ENCODE peak calls at places on chromosomes 5 and 9, in six cellular contexts. One of them, this sample, is unnamed.

GRCh38 chr9:130451509-130452388 is 7.0 kb downstream of the ASS1 start:
- DNase-seq in lower leg skin: peak; percentile 96
- DNase-seq in HL-60: no peak
- DNase-seq in RKO: peak; percentile 92
- DNase-seq in activated CD8-positive, alpha-beta memory T cell treated with anti-CD3 and anti-CD28 coated beads for 4 hours: no peak
- DNase-seq in posterior vena cava: peak; percentile 96
- DNase-seq in this sample: no peak

GRCh38 chr5:13985736-13986418 is 41.4 kb upstream of the DNAH5 start:
- DNase-seq in posterior vena cava: no peak
- DNase-seq in RKO: peak; percentile 78
- DNase-seq in activated CD8-positive, alpha-beta memory T cell treated with anti-CD3 and anti-CD28 coated beads for 4 hours: no peak
- DNase-seq in lower leg skin: no peak
- DNase-seq in HL-60: no peak
- DNase-seq in this sample: no peak

GRCh38 chr5:128736567-128736966 is 198.5 kb upstream of the FBN2 start:
- DNase-seq in lower leg skin: no peak
- DNase-seq in posterior vena cava: no peak
- DNase-seq in RKO: no peak
- DNase-seq in HL-60: no peak
- DNase-seq in activated CD8-positive, alpha-beta memory T cell treated with anti-CD3 and anti-CD28 coated beads for 4 hours: no peak
- DNase-seq in this sample: no peak

GRCh38 chr9:97518909-97519307 is 17.4 kb downstream of the TMOD1 start:
- DNase-seq in HL-60: no peak
- DNase-seq in posterior vena cava: peak; percentile 91
- DNase-seq in RKO: peak; percentile 51
- DNase-seq in lower leg skin: no peak
- DNase-seq in activated CD8-positive, alpha-beta memory T cell treated with anti-CD3 and anti-CD28 coated beads for 4 hours: no peak
- DNase-seq in this sample: no peak

GRCh38 chr5:115551415-115551814 is 6.8 kb upstream of the FEM1C start:
- DNase-seq in activated CD8-positive, alpha-beta memory T cell treated with anti-CD3 and anti-CD28 coated beads for 4 hours: no peak
- DNase-seq in posterior vena cava: no peak
- DNase-seq in RKO: no peak
- DNase-seq in HL-60: no peak
- DNase-seq in lower leg skin: no peak
- DNase-seq in this sample: no peak

GRCh38 chr5:64861281-64861680 is 92.6 kb downstream of the CWC27 start:
- DNase-seq in activated CD8-positive, alpha-beta memory T cell treated with anti-CD3 and anti-CD28 coated beads for 4 hours: no peak
- DNase-seq in RKO: no peak
- DNase-seq in HL-60: no peak
- DNase-seq in posterior vena cava: no peak
- DNase-seq in lower leg skin: no peak
- DNase-seq in this sample: no peak

GRCh38 chr5:63131618-63132285 is 553.1 kb downstream of the LRRC70 start:
- DNase-seq in RKO: peak; percentile 88
- DNase-seq in HL-60: no peak
- DNase-seq in posterior vena cava: no peak
- DNase-seq in activated CD8-positive, alpha-beta memory T cell treated with anti-CD3 and anti-CD28 coated beads for 4 hours: no peak
- DNase-seq in lower leg skin: no peak
- DNase-seq in this sample: no peak

GRCh38 chr9:25427898-25428297 is 250.3 kb downstream of the TUSC1 start:
- DNase-seq in lower leg skin: no peak
- DNase-seq in posterior vena cava: peak; percentile 55
- DNase-seq in HL-60: no peak
- DNase-seq in RKO: no peak
- DNase-seq in activated CD8-positive, alpha-beta memory T cell treated with anti-CD3 and anti-CD28 coated beads for 4 hours: no peak
- DNase-seq in this sample: no peak

GRCh38 chr9:137463931-137464290 is 4.8 kb upstream of the NSMF start:
- DNase-seq in RKO: no peak
- DNase-seq in lower leg skin: no peak
- DNase-seq in activated CD8-positive, alpha-beta memory T cell treated with anti-CD3 and anti-CD28 coated beads for 4 hours: no peak
- DNase-seq in posterior vena cava: peak; percentile 78
- DNase-seq in HL-60: no peak
- DNase-seq in this sample: no peak

GRCh38 chr9:6007770-6008168 is 7.7 kb downstream of the RANBP6 start:
- DNase-seq in posterior vena cava: peak; percentile 92
- DNase-seq in lower leg skin: peak; percentile 95
- DNase-seq in HL-60: peak; percentile 38
- DNase-seq in activated CD8-positive, alpha-beta memory T cell treated with anti-CD3 and anti-CD28 coated beads for 4 hours: peak; percentile 52
- DNase-seq in RKO: peak; percentile 72
- DNase-seq in this sample: no peak

GRCh38 chr5:15132816-15133405 is 261.3 kb upstream of the ANKH start:
- DNase-seq in lower leg skin: no peak
- DNase-seq in posterior vena cava: no peak
- DNase-seq in HL-60: no peak
- DNase-seq in activated CD8-positive, alpha-beta memory T cell treated with anti-CD3 and anti-CD28 coated beads for 4 hours: no peak
- DNase-seq in RKO: no peak
- DNase-seq in this sample: no peak

GRCh38 chr5:73694089-73694488 is 68.1 kb downstream of the ARHGEF28 start:
- DNase-seq in RKO: no peak
- DNase-seq in activated CD8-positive, alpha-beta memory T cell treated with anti-CD3 and anti-CD28 coated beads for 4 hours: no peak
- DNase-seq in posterior vena cava: no peak
- DNase-seq in lower leg skin: no peak
- DNase-seq in HL-60: no peak
- DNase-seq in this sample: no peak

GRCh38 chr5:132873119-132873929 is at the start of gene LEAP2:
- DNase-seq in posterior vena cava: no peak
- DNase-seq in HL-60: no peak
- DNase-seq in activated CD8-positive, alpha-beta memory T cell treated with anti-CD3 and anti-CD28 coated beads for 4 hours: no peak
- DNase-seq in lower leg skin: no peak
- DNase-seq in RKO: no peak
- DNase-seq in this sample: no peak

GRCh38 chr5:62649025-62649424 is 70.4 kb downstream of the LRRC70 start:
- DNase-seq in HL-60: no peak
- DNase-seq in lower leg skin: no peak
- DNase-seq in RKO: no peak
- DNase-seq in activated CD8-positive, alpha-beta memory T cell treated with anti-CD3 and anti-CD28 coated beads for 4 hours: no peak
- DNase-seq in posterior vena cava: no peak
- DNase-seq in this sample: no peak

GRCh38 chr9:120319452-120319851 is 260.5 kb downstream of the CDK5RAP2 start:
- DNase-seq in HL-60: no peak
- DNase-seq in lower leg skin: no peak
- DNase-seq in RKO: no peak
- DNase-seq in posterior vena cava: no peak
- DNase-seq in activated CD8-positive, alpha-beta memory T cell treated with anti-CD3 and anti-CD28 coated beads for 4 hours: no peak
- DNase-seq in this sample: no peak

GRCh38 chr5:87432460-87432859 is 19.7 kb upstream of the CCNH start:
- DNase-seq in lower leg skin: no peak
- DNase-seq in HL-60: no peak
- DNase-seq in posterior vena cava: no peak
- DNase-seq in activated CD8-positive, alpha-beta memory T cell treated with anti-CD3 and anti-CD28 coated beads for 4 hours: no peak
- DNase-seq in RKO: no peak
- DNase-seq in this sample: no peak

GRCh38 chr5:132739232-132739631 is 1.9 kb upstream of the KIF3A start:
- DNase-seq in posterior vena cava: no peak
- DNase-seq in RKO: no peak
- DNase-seq in lower leg skin: no peak
- DNase-seq in activated CD8-positive, alpha-beta memory T cell treated with anti-CD3 and anti-CD28 coated beads for 4 hours: no peak
- DNase-seq in HL-60: no peak
- DNase-seq in this sample: no peak

GRCh38 chr9:123820139-123820538 is 109.8 kb downstream of the DENND1A start:
- DNase-seq in lower leg skin: no peak
- DNase-seq in posterior vena cava: no peak
- DNase-seq in activated CD8-positive, alpha-beta memory T cell treated with anti-CD3 and anti-CD28 coated beads for 4 hours: no peak
- DNase-seq in RKO: no peak
- DNase-seq in HL-60: no peak
- DNase-seq in this sample: no peak

This sample was measured in SIG-M5.